ENCODE peak calls at places on chromosomes 7 and 10, in five cellular contexts. A is CD8-positive, alpha-beta T cell; P is A549; V is lower lobe of right lung; U is fibroblast of lung. O is an unnamed sample.

GRCh38 chr10:117734626-117735405 is 192.3 kb downstream of the EMX2 start:
- DNase-seq in V (no peak), P (no peak), U (no peak), A (no peak), O (no peak)

GRCh38 chr7:131071786-131072504 is 255.7 kb upstream of the MKLN1 start:
- DNase-seq in V (no peak), P (peak), U (peak), A (no peak), O (peak)

GRCh38 chr7:106871793-106872571 is 6.9 kb downstream of the PIK3CG start:
- DNase-seq in V (no peak), U (no peak), P (no peak), A (no peak), O (no peak)

GRCh38 chr7:128281605-128282380 is 40.7 kb downstream of the LEP start:
- DNase-seq in A (no peak), P (no peak), V (no peak), U (no peak), O (no peak)

GRCh38 chr7:48251766-48252165 is 80.5 kb downstream of the ABCA13 start:
- DNase-seq in A (no peak), V (no peak), U (no peak), P (no peak), O (no peak)

GRCh38 chr7:134885967-134886352 is 100.3 kb upstream of the AGBL3 start:
- DNase-seq in U (peak), P (peak), V (no peak), A (no peak), O (peak)

GRCh38 chr7:33410266-33410665 is 280.9 kb downstream of the BBS9 start:
- DNase-seq in A (no peak), V (no peak), U (no peak), P (no peak), O (no peak)

GRCh38 chr7:23287612-23288011 is 11.5 kb upstream of the MALSU1 start:
- DNase-seq in A (no peak), V (no peak), P (no peak), U (no peak), O (no peak)

GRCh38 chr7:151085691-151086620 is at the start of gene AGAP3:
- DNase-seq in V (peak), A (peak), U (peak), P (peak), O (peak)

GRCh38 chr7:100520138-100520537 is 18.9 kb upstream of the AGFG2 start:
- DNase-seq in P (no peak), A (no peak), V (no peak), U (no peak), O (no peak)

GRCh38 chr7:135454060-135454459 is 55.8 kb downstream of the CNOT4 start:
- DNase-seq in V (no peak), A (no peak), U (no peak), P (no peak), O (no peak)

GRCh38 chr7:74026406-74027123 is 1.4 kb upstream of the ELN start:
- DNase-seq in P (peak), U (peak), A (peak), V (peak), O (peak)
- TF ChIP-seq CTCF in P (peak), U (peak), A (peak), V (peak), O (peak)

GRCh38 chr10:23199768-23200511 is 7.8 kb downstream of the PTF1A start:
- DNase-seq in A (no peak), P (no peak), V (no peak), U (no peak), O (no peak)

GRCh38 chr10:23198940-23199767 is 7.0 kb downstream of the PTF1A start:
- DNase-seq in U (no peak), P (peak), V (no peak), A (no peak), O (no peak)

GRCh38 chr10:23196915-23197314 is 4.8 kb downstream of the PTF1A start:
- DNase-seq in U (no peak), P (no peak), A (no peak), V (no peak), O (no peak)

GRCh38 chr10:23197416-23197861 is 5.3 kb downstream of the PTF1A start:
- DNase-seq in A (no peak), P (no peak), U (no peak), V (no peak), O (no peak)

GRCh38 chr10:23198610-23198939 is 6.5 kb downstream of the PTF1A start:
- DNase-seq in A (no peak), P (no peak), V (no peak), U (no peak), O (no peak)
- H3K4me3 ChIP-seq in A (no peak), P (peak), V (no peak), U (no peak), O (no peak)

DNA sequence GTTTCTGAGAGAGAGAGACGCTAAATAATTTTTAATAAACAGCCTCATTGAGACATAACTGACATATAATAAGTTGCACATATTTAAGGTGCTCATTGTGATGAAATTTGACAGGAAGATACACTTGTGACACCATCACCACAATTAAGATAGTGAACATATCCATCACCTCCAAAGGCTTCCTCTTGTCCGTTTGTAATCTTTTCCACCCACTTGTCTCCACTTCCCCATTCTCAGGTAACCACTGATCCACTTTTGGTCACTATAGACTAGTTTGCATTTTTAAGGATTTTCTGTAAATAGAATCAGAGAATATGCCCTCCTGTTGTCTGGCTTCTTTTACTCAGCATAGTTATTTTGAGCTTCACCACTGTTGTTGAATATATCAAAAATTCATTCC is 195.0 kb upstream of the WDR11 start:
- DNase-seq in V (no peak), P (no peak), U (no peak), A (no peak), O (no peak)
- TF ChIP-seq CTCF in V (no peak), P (no peak), U (no peak), A (no peak), O (no peak)

DNA sequence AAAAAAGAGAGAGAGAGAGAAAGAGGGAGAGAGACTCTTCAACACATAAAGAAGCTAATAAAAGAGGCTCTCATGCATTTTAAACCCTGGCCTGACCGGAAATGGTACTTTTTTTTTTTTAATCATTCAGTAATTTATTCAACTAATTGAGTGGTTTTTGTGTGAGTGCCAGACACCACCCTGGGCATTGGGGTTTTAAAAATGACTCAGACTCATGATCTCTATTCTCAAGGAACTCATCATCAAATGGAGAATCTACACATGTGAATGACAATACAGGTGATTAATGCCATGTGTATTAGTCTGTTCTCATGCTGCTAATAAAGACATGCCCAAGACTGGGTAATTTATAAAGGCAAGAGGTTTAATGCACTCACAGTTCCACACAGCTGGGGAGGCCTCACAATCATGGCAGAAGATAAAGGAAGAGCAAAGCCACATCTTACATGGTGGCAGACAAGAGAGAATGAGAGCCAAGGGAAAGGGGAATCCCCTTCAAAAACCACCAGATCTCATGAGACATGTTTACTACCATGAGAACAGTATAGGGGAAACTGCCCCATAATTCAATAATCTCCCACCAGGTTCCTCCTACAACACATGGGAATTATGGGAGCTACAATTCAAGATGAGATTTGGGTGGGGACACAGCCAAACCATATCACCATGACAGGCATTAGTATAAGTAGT is 158.5 kb upstream of the AUTS2 start:
- DNase-seq in U (no peak), P (no peak), A (no peak), V (no peak), O (no peak)
- H3K4me3 ChIP-seq in U (no peak), P (no peak), A (no peak), V (no peak), O (no peak)

GRCh38 chr10:74628136-74628535 is 198.3 kb upstream of the KAT6B start:
- DNase-seq in U (no peak), A (no peak), P (no peak), V (no peak), O (peak)
- TF ChIP-seq CTCF in U (no peak), A (no peak), P (no peak), V (no peak), O (no peak)

DNA sequence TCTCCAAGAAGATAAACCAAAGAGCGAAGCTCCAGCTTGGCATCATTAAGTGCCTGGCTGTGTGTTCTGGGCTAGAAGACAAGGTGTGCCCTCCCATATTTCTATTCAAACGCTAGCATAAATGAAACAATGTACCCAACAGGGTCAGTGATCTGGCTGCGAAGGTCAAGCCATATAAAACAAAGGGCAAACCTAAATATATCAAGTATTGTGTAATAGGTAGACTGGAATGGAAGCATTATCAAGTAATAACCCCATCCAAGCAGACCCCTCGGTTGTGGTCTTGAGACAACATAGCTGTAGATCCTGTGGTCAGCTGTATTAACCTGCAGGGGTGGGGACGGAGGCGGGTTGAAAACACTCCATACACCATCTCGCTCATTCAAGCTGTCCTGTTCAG is 31.6 kb upstream of the TNKS2 start:
- DNase-seq in A (no peak), U (no peak), V (no peak), P (no peak), O (no peak)
- H3K4me3 ChIP-seq in A (no peak), U (no peak), V (no peak), P (no peak), O (no peak)

GRCh38 chr10:132219486-132219885 is 32.7 kb downstream of the DPYSL4 start:
- DNase-seq in U (no peak), P (no peak), A (no peak), V (no peak), O (no peak)
- TF ChIP-seq CTCF in U (no peak), P (peak), A (no peak), V (no peak), O (peak)

GRCh38 chr10:12605580-12606405 is 256.4 kb downstream of the CAMK1D start:
- DNase-seq in V (peak), A (peak), U (peak), P (peak), O (peak)
- H3K4me3 ChIP-seq in V (peak), A (peak), U (peak), P (peak), O (no peak)

DNA sequence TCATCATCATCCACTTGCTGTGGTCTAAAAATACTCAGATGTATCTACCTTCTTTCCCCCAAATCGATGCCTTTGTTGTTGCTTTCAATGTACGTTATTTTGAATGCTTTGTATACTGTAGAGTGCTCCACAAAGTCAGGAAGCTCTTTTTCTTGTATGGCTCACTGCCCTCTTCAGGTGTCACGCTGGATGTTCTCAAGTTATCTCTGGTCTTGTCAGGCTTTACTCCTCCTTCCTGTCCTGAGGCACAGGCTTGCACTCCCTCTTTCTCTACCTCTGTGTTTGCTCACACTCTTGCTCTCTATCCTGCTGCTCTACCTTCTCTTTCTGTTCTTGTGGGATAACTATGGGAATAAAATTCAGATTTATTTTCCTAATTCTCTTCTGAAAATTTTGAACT is 381.3 kb downstream of the NRG3 start:
- DNase-seq in U (no peak), A (no peak), P (no peak), V (no peak), O (no peak)
- TF ChIP-seq CTCF in U (no peak), A (no peak), P (no peak), V (no peak), O (no peak)

GRCh38 chr10:5892007-5892406 is 2.0 kb downstream of the FBH1 start:
- DNase-seq in A (no peak), V (no peak), U (no peak), P (no peak), O (no peak)

GRCh38 chr10:5889624-5890518 is at the start of the genes ANKRD16 and FBH1:
- DNase-seq in V (peak), P (peak), A (peak), U (peak), O (peak)

GRCh38 chr10:5888843-5889623 is 660 bp downstream of the ANKRD16 start:
- DNase-seq in A (peak), U (peak), V (peak), P (peak), O (peak)

GRCh38 chr10:5890519-5890878 is 456 bp downstream of the FBH1 start:
- DNase-seq in V (no peak), U (peak), A (no peak), P (peak), O (no peak)

GRCh38 chr10:5891009-5891408 is 966 bp downstream of the FBH1 start:
- DNase-seq in V (no peak), P (no peak), A (no peak), U (no peak), O (no peak)
- H3K4me3 ChIP-seq in V (peak), P (peak), A (peak), U (peak), O (peak)